ENCODE peak calls at places on chromosome 12, in five cellular contexts. I is spleen, N is uterus, L is GM23338, P is psoas muscle. Q is an unnamed sample.

GRCh38 chr12:130747867-130748740 is 32.0 kb upstream of the RIMBP2 start:
- DNase-seq in P (peak), N (peak), I (peak), L (peak), Q (peak)

GRCh38 chr12:45599196-45599595 is 130.3 kb upstream of the ARID2 start:
- DNase-seq in P (no peak), L (no peak), I (no peak), N (no peak), Q (no peak)

GRCh38 chr12:16606936-16607335 is 974 bp upstream of the LMO3 start:
- DNase-seq in L (peak), P (no peak), N (peak), I (no peak), Q (no peak)

GRCh38 chr12:13547283-13547682 is 350.8 kb downstream of the EMP1 start:
- DNase-seq in L (no peak), I (no peak), N (no peak), P (no peak), Q (no peak)

GRCh38 chr12:102548543-102548942 is 68.2 kb upstream of the IGF1 start:
- DNase-seq in L (no peak), N (peak), P (peak), I (no peak), Q (no peak)

GRCh38 chr12:100295764-100296555 is 29.0 kb downstream of the SCYL2 start:
- DNase-seq in N (no peak), L (no peak), P (no peak), I (no peak), Q (peak)

GRCh38 chr12:93060666-93061413 is 131.7 kb upstream of the EEA1 start:
- DNase-seq in N (peak), L (peak), I (no peak), P (no peak), Q (peak)

GRCh38 chr12:129901256-129901655 is 2.6 kb downstream of the TMEM132D start:
- DNase-seq in P (no peak), L (no peak), I (no peak), N (no peak), Q (no peak)

GRCh38 chr12:29743801-29744200 is 39.9 kb downstream of the TMTC1 start:
- DNase-seq in L (peak), I (no peak), P (no peak), N (no peak), Q (peak)

GRCh38 chr12:109878247-109878625 is 2.1 kb downstream of the GLTP start:
- DNase-seq in L (no peak), I (no peak), N (no peak), P (no peak), Q (no peak)

GRCh38 chr12:4011597-4011996 is 138.4 kb upstream of the PARP11 start:
- DNase-seq in L (no peak), P (no peak), N (no peak), I (no peak), Q (no peak)

GRCh38 chr12:87163122-87163521 is 866.1 kb downstream of the C12orf50 start:
- DNase-seq in L (no peak), I (no peak), P (no peak), N (no peak), Q (no peak)

GRCh38 chr12:50986961-50987737 is 34.8 kb downstream of the HIGD1C start:
- DNase-seq in N (peak), P (no peak), I (no peak), L (peak), Q (peak)

GRCh38 chr12:34126239-34126641 is 103.9 kb downstream of the ALG10 start:
- DNase-seq in L (no peak), N (no peak), P (no peak), I (no peak), Q (no peak)
- H3K4me3 ChIP-seq in L (no peak), N (no peak), P (no peak), I (peak), Q (peak)

DNA sequence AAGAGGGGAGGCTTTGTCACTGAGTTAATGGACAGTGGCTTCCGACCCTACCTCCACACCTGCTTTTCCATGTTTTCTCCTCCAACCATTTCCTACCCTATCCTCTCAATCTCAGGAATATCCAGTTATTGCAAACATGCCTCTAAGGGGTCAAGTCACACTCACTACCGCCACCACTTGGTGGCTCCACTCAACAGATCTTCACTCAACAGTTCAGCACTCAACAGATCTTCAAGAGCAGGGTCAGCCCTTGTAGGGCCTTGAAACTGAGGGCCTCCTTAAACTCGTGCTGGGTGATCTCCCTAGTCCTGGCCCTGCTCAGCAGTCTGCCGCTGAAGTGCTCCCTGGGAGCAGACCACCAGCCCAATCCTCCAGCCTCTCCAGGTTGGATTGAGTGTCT is 14.2 kb downstream of the ZNF641 start:
- DNase-seq in L (peak), I (no peak), P (no peak), N (no peak), Q (no peak)
- TF ChIP-seq CTCF in L (peak), I (no peak), P (no peak), N (no peak), Q (no peak)

GRCh38 chr12:121577443-121578180 is 3.2 kb downstream of the KDM2B start:
- DNase-seq in I (no peak), N (no peak), P (no peak), L (peak), Q (no peak)
- H3K4me3 ChIP-seq in I (no peak), N (no peak), P (peak), L (peak), Q (peak)

GRCh38 chr12:57896139-57896436 is 45.3 kb upstream of the ATP23 start:
- DNase-seq in I (no peak), P (no peak), L (peak), N (peak), Q (peak)

GRCh38 chr12:57898308-57898970 is 42.9 kb upstream of the ATP23 start:
- DNase-seq in N (no peak), P (no peak), I (no peak), L (no peak), Q (no peak)

GRCh38 chr12:57897296-57897974 is 43.9 kb upstream of the ATP23 start:
- DNase-seq in I (no peak), L (no peak), N (no peak), P (no peak), Q (no peak)

GRCh38 chr12:57895337-57896138 is 45.8 kb upstream of the ATP23 start:
- DNase-seq in L (no peak), I (no peak), N (no peak), P (no peak), Q (no peak)

DNA sequence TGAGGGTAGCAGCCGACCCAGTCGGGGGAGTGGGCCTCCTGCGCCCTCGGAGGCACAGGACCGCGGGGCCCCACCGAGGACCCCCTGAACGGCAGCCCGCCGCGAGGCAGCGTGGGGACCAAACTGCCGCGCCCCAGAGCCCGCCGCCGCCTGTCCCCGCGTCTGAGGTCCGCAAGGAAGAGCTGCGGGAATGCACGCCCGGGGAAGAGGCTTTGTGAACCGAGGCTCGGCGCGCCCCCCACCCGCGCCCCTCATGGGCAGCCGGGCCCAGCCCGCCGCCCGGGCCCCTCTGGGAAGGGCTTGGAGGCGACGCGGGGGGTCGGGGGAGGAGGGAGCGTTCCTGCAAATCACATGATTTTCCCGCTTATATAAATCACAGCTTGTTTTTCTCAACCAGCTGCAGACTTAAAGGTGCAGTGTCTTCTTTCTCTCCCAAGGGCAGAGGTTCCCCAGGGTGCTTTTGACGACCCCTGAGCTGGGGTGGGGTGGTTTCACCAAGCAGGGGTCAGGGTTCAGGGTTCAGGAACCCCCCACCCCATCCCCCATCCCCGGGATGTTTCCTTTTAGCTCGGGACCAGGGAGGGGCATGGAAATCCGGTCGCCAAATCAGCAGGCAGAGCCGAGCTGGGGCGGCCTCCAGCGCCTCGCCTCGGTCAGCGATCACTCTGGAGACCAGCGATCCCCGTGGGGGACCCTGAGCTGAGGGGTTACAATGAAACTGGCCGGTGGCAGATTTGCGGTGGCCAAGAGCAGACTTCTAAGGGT is 44.7 kb upstream of the ATP23 start:
- DNase-seq in I (peak), P (peak), L (peak), N (peak), Q (peak)
- TF ChIP-seq CTCF in I (no peak), P (peak), L (peak), N (peak), Q (peak)

GRCh38 chr12:26403601-26404000 is 208.2 kb downstream of the SSPN start:
- DNase-seq in I (no peak), P (no peak), L (no peak), N (no peak), Q (no peak)

GRCh38 chr12:26406391-26406790 is 211.0 kb downstream of the SSPN start:
- DNase-seq in I (no peak), N (no peak), P (no peak), L (no peak), Q (no peak)

GRCh38 chr12:26410686-26411085 is 215.3 kb downstream of the SSPN start:
- DNase-seq in P (no peak), N (no peak), L (no peak), I (no peak), Q (no peak)

GRCh38 chr12:26402648-26403047 is 207.3 kb downstream of the SSPN start:
- DNase-seq in N (no peak), P (no peak), L (peak), I (no peak), Q (no peak)

DNA sequence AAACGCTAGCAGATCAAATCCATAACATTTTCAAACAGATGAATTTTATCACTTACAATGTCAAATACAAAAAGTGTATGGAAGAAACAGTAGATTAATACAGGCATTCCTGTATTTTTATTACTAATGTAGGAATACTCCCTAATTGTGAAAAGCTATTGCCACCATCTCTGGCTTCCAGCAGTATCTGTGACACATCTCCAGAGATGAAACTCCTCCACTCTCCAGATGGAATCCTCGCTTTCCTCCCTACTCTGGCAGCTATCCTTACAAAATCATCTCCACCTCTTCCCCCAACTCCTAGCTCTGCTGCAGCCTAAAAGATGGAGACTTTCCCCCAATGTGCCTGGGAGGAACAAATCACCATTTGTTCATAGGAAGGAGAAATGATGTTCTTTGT is 211.4 kb downstream of the SSPN start:
- DNase-seq in L (no peak), I (no peak), P (no peak), N (no peak), Q (no peak)
- H3K4me3 ChIP-seq in L (no peak), I (no peak), P (no peak), N (no peak), Q (no peak)

GRCh38 chr12:1629338-1630080 is 478 bp downstream of the WNT5B start:
- DNase-seq in N (no peak), I (no peak), P (no peak), L (peak), Q (no peak)

GRCh38 chr12:1632702-1633101 is 3.7 kb downstream of the WNT5B start:
- DNase-seq in I (no peak), P (peak), N (no peak), L (no peak), Q (no peak)

GRCh38 chr12:1628671-1629337 is at the start of gene WNT5B:
- DNase-seq in L (peak), P (no peak), I (no peak), N (no peak), Q (no peak)

GRCh38 chr12:1630081-1630826 is 1.2 kb downstream of the WNT5B start:
- DNase-seq in N (peak), P (peak), L (peak), I (peak), Q (no peak)

GRCh38 chr12:1630827-1631591 is 2.0 kb downstream of the WNT5B start:
- DNase-seq in P (peak), L (peak), N (no peak), I (no peak), Q (no peak)
- TF ChIP-seq CTCF in P (no peak), L (no peak), N (no peak), I (no peak), Q (no peak)

GRCh38 chr12:114671664-114672476 is 12.1 kb downstream of the TBX3 start:
- DNase-seq in N (peak), I (no peak), L (peak), P (no peak), Q (no peak)

GRCh38 chr12:114670257-114670955 is 13.6 kb downstream of the TBX3 start:
- DNase-seq in P (no peak), I (no peak), N (no peak), L (peak), Q (no peak)

GRCh38 chr12:114672817-114673168 is 11.2 kb downstream of the TBX3 start:
- DNase-seq in N (no peak), I (no peak), L (peak), P (no peak), Q (no peak)

GRCh38 chr12:114669501-114670256 is 14.3 kb downstream of the TBX3 start:
- DNase-seq in I (no peak), P (no peak), L (peak), N (peak), Q (no peak)

GRCh38 chr12:114671321-114671663 is 12.7 kb downstream of the TBX3 start:
- DNase-seq in L (no peak), N (no peak), I (no peak), P (no peak), Q (no peak)
- H3K4me3 ChIP-seq in L (peak), N (peak), I (no peak), P (no peak), Q (no peak)

GRCh38 chr12:40834321-40834720 is 142.1 kb downstream of the CNTN1 start:
- DNase-seq in I (no peak), N (no peak), L (no peak), P (no peak), Q (no peak)

GRCh38 chr12:40832668-40833067 is 140.4 kb downstream of the CNTN1 start:
- DNase-seq in L (no peak), N (no peak), P (no peak), I (no peak), Q (no peak)

GRCh38 chr12:40833818-40834217 is 141.6 kb downstream of the CNTN1 start:
- DNase-seq in P (no peak), I (no peak), N (no peak), L (no peak), Q (no peak)

GRCh38 chr12:40829738-40830144 is 137.5 kb downstream of the CNTN1 start:
- DNase-seq in L (no peak), N (no peak), I (no peak), P (no peak), Q (no peak)

DNA sequence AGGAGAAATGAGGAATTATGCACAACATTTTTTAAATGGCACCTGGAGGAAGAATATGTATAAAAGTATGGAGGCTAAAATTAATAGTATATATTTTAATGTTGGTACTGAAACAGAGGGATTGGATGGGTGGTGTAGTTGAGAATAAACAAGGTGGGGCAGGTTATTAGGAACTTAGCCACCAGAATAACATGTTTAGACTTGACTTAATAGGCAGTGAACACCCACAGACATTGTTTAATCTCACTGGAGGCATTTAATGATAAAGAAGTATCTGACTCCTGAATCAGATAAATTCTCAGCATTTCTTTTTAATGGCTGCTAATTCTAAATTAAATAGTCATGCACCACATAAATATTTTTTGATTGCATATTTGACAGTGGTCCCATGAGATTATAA is 139.7 kb downstream of the CNTN1 start:
- DNase-seq in N (no peak), L (no peak), I (no peak), P (no peak), Q (no peak)
- TF ChIP-seq CTCF in N (no peak), L (no peak), I (no peak), P (no peak), Q (no peak)

DNA sequence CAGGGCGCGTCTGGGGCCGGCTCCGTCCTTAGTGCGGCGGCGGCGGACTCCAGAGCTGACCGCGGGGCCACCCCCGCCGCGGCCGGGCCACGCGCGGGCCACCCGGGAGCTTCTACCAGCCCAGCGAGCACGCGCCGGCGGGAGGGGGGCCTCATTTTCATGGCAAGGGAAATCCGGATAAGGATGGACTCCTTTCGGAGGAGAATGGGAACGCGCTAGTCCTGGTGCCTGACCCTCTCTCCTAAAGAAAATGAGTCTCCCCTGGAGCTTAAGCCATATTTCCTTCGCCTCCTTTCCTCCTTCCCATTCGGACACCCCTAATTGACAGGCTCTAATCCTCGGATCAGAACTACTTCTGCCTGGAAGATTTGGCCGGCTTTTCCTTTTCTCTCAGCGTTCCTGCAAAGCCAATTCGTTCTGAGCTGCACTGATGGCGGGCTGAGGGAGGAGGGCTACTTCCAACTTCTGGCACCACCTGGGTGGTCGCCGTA is 81.8 kb upstream of the HMGA2 start:
- DNase-seq in P (no peak), L (peak), I (no peak), N (peak), Q (peak)
- H3K4me3 ChIP-seq in P (peak), L (peak), I (peak), N (peak), Q (peak)

GRCh38 chr12:97288526-97288925 is 174.1 kb upstream of the RMST start:
- DNase-seq in L (peak), P (no peak), I (no peak), N (no peak), Q (no peak)

GRCh38 chr12:97283297-97283696 is 179.3 kb upstream of the RMST start:
- DNase-seq in N (no peak), I (no peak), P (no peak), L (peak), Q (no peak)
- TF ChIP-seq CTCF in N (no peak), I (no peak), P (no peak), L (peak), Q (no peak)

Q was measured in fibroblast of the aortic adventitia.